ENCODE peak calls at places on chromosomes 1 and 21, in five cellular contexts. R is A549, I is H1, V is GM12878, H is HepG2. T is an unnamed sample.

GRCh38 chr21:42235593-42235992 is 16.7 kb downstream of the ABCG1 start:
- DNase-seq in R (no peak), I (no peak), V (no peak), H (no peak), T (no peak)

GRCh38 chr1:14531519-14531918 is 67.0 kb upstream of the KAZN start:
- DNase-seq in R (no peak), I (no peak), V (no peak), H (no peak), T (no peak)

GRCh38 chr21:16851054-16851453 is 661.8 kb upstream of the CXADR start:
- DNase-seq in R (no peak), I (no peak), V (no peak), H (peak; percentile 1), T (peak; percentile 4)

GRCh38 chr1:177368255-177368654 is 197.5 kb downstream of the BRINP2 start:
- DNase-seq in R (no peak), I (no peak), V (no peak), H (no peak), T (no peak)

GRCh38 chr1:228081144-228081543 is 1.4 kb upstream of the ARF1 start:
- DNase-seq in R (no peak), I (no peak), V (no peak), H (no peak), T (peak; percentile 46)

GRCh38 chr1:182723195-182723594 is 38.8 kb upstream of the RGS8 start:
- DNase-seq in R (no peak), I (no peak), V (no peak), H (no peak), T (no peak)

GRCh38 chr1:233057836-233058235 is 107.4 kb downstream of the NTPCR start:
- DNase-seq in R (no peak), I (no peak), V (no peak), H (no peak), T (no peak)

GRCh38 chr21:45253180-45253579 is 34.5 kb downstream of the POFUT2 start:
- DNase-seq in R (no peak), I (no peak), V (no peak), H (no peak), T (no peak)

GRCh38 chr1:108646661-108647269 is 14.1 kb downstream of the HENMT1 start:
- DNase-seq in R (peak; percentile 24), I (no peak), V (no peak), H (peak; percentile 84), T (no peak)

GRCh38 chr1:19209990-19210771 is at the start of gene UBR4:
- DNase-seq in R (peak; percentile 95), I (peak; percentile 83), V (peak; percentile 88), H (peak; percentile 94), T (peak; percentile 93)

GRCh38 chr1:19210772-19211549 is 895 bp upstream of the UBR4 start:
- DNase-seq in R (no peak), I (no peak), V (no peak), H (no peak), T (no peak)

GRCh38 chr1:19206947-19207346 is 3.1 kb downstream of the UBR4 start:
- DNase-seq in R (no peak), I (no peak), V (no peak), H (no peak), T (no peak)

GRCh38 chr1:19208710-19209438 is 1.2 kb downstream of the UBR4 start:
- DNase-seq in R (no peak), I (no peak), V (no peak), H (no peak), T (no peak)

GRCh38 chr1:19209439-19209989 is 552 bp downstream of the UBR4 start:
- DNase-seq in R (peak; percentile 39), I (peak; percentile 1), V (no peak), H (peak; percentile 58), T (peak; percentile 86)
- TF ChIP-seq HDAC2 in R (no peak), I (no peak), V (no peak), H (no peak), T (peak; percentile 80)

GRCh38 chr1:201944639-201945038 is 1.7 kb downstream of the LMOD1 start:
- DNase-seq in R (no peak), I (no peak), V (no peak), H (no peak), T (no peak)

GRCh38 chr1:201945863-201946223 is 505 bp downstream of the LMOD1 start:
- DNase-seq in R (no peak), I (no peak), V (no peak), H (no peak), T (no peak)

GRCh38 chr1:201947697-201948008 is 1.3 kb upstream of the LMOD1 start:
- DNase-seq in R (no peak), I (no peak), V (no peak), H (no peak), T (peak; percentile 32)

GRCh38 chr1:201945157-201945556 is 1.2 kb downstream of the LMOD1 start:
- DNase-seq in R (no peak), I (no peak), V (no peak), H (no peak), T (peak; percentile 52)

DNA sequence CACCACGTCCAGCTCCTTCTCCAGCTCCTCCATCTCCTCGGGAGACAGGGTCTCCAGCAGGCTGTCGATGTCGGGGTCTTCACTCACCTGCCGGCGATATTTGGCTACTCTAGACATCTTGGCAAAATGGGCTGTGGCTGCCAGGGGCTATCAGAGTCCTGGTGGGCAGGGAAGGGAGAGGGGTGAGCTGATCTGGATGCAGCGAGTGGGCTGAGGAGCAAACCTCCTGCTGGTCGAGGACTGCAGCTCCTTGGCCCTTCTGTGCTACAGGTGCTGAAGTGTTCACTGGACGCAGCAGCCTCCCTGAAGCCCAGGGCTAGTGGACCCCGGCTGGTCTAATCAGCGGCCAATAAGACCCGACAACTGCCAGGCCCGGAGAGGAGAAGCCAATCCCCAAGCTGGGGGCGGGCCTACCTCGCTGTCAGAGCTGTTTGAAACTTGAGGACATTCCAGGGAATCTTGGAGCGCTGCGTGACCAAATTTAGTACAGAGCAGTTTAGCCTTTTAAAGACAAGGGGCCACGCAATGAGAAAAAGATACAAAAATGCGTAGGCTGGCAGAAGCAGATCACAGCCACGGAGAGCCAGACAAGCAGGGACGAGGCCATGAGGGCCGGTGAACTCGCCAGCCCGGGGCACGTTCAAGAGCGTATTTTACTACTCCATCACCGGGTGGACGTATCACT is at the start of gene LMOD1:
- DNase-seq in R (no peak), I (peak; percentile 74), V (no peak), H (peak; percentile 52), T (peak; percentile 89)
- TF ChIP-seq HDAC2 in R (no peak), I (no peak), V (no peak), H (no peak), T (no peak)

DNA sequence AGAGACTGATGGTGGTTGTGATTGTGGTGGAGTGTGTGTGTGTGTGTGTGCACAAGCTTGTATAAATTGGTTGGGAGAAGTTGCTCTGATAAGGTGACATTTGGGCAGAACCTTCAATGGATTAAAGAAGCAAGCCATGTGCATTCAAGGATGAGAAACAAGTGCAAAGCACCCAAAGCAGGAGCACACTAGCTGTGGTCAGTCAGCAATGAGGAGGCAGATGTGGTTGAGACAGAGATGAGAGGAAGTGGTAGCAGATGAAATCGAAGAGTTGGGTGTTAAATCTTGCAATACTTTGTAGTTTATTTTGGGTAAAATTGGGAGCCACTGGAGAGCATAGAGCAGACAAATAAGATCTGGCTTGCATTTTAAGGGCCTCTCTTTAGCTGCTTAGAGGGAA is 4.4 kb upstream of the PGBD5 start:
- DNase-seq in R (no peak), I (no peak), V (no peak), H (no peak), T (no peak)
- TF ChIP-seq HDAC2 in R (no peak), I (no peak), V (no peak), H (no peak), T (no peak)

GRCh38 chr1:21631944-21632887 is 36.9 kb downstream of the RAP1GAP start:
- DNase-seq in R (peak; percentile 37), I (no peak), V (no peak), H (peak; percentile 52), T (peak; percentile 93)

GRCh38 chr1:21633141-21633755 is 35.9 kb downstream of the RAP1GAP start:
- DNase-seq in R (no peak), I (no peak), V (no peak), H (no peak), T (peak; percentile 56)

GRCh38 chr1:21628798-21629393 is 40.3 kb downstream of the RAP1GAP start:
- DNase-seq in R (no peak), I (no peak), V (no peak), H (no peak), T (no peak)

GRCh38 chr1:21629971-21630370 is 39.2 kb downstream of the RAP1GAP start:
- DNase-seq in R (no peak), I (no peak), V (no peak), H (no peak), T (no peak)

DNA sequence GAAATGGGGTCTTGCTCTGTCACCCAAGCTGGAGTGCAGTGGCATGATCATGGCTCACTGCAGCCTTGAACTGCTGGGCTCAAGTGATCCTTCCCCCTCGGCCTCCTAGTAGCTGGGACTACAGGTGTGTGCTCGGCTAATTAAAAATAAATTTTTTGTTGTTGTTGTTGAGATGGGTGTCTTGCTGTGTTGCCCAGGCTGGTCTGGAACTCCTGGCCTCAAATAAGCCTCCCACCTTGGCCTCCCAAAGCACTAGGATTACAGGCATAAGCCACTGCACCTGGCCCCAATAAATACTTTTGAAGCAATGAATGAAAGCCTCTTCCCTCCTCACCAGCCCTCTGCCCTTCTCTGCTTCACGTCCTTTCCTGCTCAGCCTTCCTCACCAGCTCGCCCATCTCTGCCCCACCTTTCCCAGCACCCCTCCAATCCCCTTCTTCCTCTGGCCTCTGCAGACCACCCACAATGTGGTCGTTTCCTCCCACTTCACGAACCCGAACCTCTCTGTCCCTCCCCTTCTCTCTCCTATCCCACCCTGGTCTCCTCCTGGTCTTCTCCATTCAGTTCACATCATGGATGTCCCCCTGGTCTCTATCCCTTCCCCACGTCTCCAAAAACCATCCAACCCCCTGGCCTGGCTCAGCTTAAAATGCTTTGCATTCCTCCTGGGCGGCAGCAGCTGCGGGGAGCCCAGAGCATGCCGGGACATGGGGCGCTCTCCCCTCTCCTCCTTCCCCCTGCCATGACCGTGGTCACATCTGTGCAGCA is 38.4 kb downstream of the RAP1GAP start:
- DNase-seq in R (no peak), I (no peak), V (no peak), H (no peak), T (no peak)
- TF ChIP-seq HDAC2 in R (no peak), I (no peak), V (no peak), H (no peak), T (no peak)

GRCh38 chr1:57411262-57411661 is 12.6 kb downstream of the DAB1 start:
- DNase-seq in R (no peak), I (no peak), V (no peak), H (no peak), T (no peak)
- TF ChIP-seq HDAC2 in R (no peak), I (no peak), V (no peak), H (no peak), T (no peak)

GRCh38 chr1:32138965-32139364 is 31.1 kb downstream of the KPNA6 start:
- DNase-seq in R (peak; percentile 21), I (no peak), V (no peak), H (peak; percentile 57), T (no peak)
- TF ChIP-seq HDAC2 in R (no peak), I (no peak), V (no peak), H (no peak), T (no peak)

GRCh38 chr1:92985101-92985500 is 23.8 kb upstream of the DIPK1A start:
- DNase-seq in R (no peak), I (no peak), V (no peak), H (no peak), T (no peak)

GRCh38 chr1:92975551-92976232 is 14.4 kb upstream of the DIPK1A start:
- DNase-seq in R (no peak), I (no peak), V (peak; percentile 97), H (no peak), T (no peak)

GRCh38 chr1:92980732-92981647 is 19.7 kb upstream of the DIPK1A start:
- DNase-seq in R (no peak), I (no peak), V (no peak), H (no peak), T (no peak)
- TF ChIP-seq HDAC2 in R (no peak), I (no peak), V (no peak), H (no peak), T (no peak)

T was measured in K562.